ENCODE peak calls at places on chromosomes 6 and 20, in five cellular contexts. T, X, R, I and W are unnamed samples.

GRCh38 chr6:147204060-147204785 is at the start of gene STXBP5:
- DNase-seq in I (no peak), T (peak), X (peak), R (peak), W (no peak)

GRCh38 chr6:152201134-152201533 is 393.7 kb downstream of the ESR1 start:
- DNase-seq in I (no peak), T (no peak), R (no peak), X (no peak), W (no peak)

GRCh38 chr6:139981810-139982550 is 607.5 kb upstream of the CITED2 start:
- DNase-seq in X (peak), R (no peak), T (no peak), I (no peak), W (no peak)

GRCh38 chr6:36862164-36862847 is 12.3 kb downstream of the PPIL1 start:
- DNase-seq in T (no peak), R (no peak), I (no peak), X (peak), W (peak)

GRCh38 chr20:57589123-57589727 is 28.3 kb downstream of the PCK1 start:
- DNase-seq in T (no peak), I (no peak), X (no peak), R (no peak), W (no peak)

GRCh38 chr20:400451-401275 is 7.4 kb upstream of the RBCK1 start:
- DNase-seq in I (peak), X (peak), R (no peak), T (no peak), W (no peak)

GRCh38 chr6:148747145-148747492 is 289 bp downstream of the UST start:
- DNase-seq in T (no peak), I (no peak), R (no peak), X (no peak), W (no peak)

GRCh38 chr6:168648240-168648639 is 207.3 kb downstream of the SMOC2 start:
- DNase-seq in I (no peak), T (no peak), R (no peak), X (no peak), W (no peak)

GRCh38 chr6:5995705-5996686 is 10.7 kb downstream of the NRN1 start:
- DNase-seq in R (no peak), I (no peak), X (peak), T (peak), W (no peak)